ENCODE peak calls at places on chromosomes 4 and X, in ten cellular contexts. E is kidney, B is pancreas, Q is NCI-H2081 treated with DMSO at 0.1 percent for 48 hours, H is pons, D is AG10803, K is right lobe of liver, C is NCI-H1417, G is SW 1271, W is ELF-1. A is an unnamed sample.

GRCh38 chr4:68416591-68416990 is 30.7 kb upstream of the TMPRSS11E start:
- DNase-seq in E (no peak), B (no peak), Q (no peak), H (no peak), D (no peak), K (no peak), C (no peak), G (no peak), W (no peak), A (no peak)

GRCh38 chrX:150899191-150899757 is 806 bp upstream of the CD99L2 start:
- DNase-seq in E (peak), B (peak), Q (no peak), H (peak), D (peak), K (peak), C (peak), G (no peak), W (peak), A (peak)

GRCh38 chrX:634306-634958 is 3.8 kb downstream of the SHOX start:
- DNase-seq in E (no peak), B (no peak), Q (no peak), H (no peak), D (no peak), K (no peak), C (no peak), G (no peak), W (peak), A (peak)

GRCh38 chr4:137819964-137820383 is 287.7 kb upstream of the PCDH18 start:
- DNase-seq in E (no peak), B (peak), Q (no peak), H (no peak), D (peak), K (no peak), C (peak), G (no peak), W (peak), A (peak)

GRCh38 chrX:868248-868647 is 237.7 kb downstream of the SHOX start:
- DNase-seq in E (no peak), B (no peak), Q (no peak), H (no peak), D (no peak), K (no peak), C (no peak), G (no peak), W (no peak), A (no peak)

GRCh38 chr4:74117024-74117534 is 18.1 kb upstream of the CXCL2 start:
- DNase-seq in E (no peak), B (peak), Q (no peak), H (peak), D (peak), K (peak), C (no peak), G (peak), W (peak), A (peak)

GRCh38 chr4:29704059-29704458 is 1016.1 kb upstream of the PCDH7 start:
- DNase-seq in E (no peak), B (no peak), Q (no peak), H (no peak), D (no peak), K (no peak), C (no peak), G (no peak), W (no peak), A (no peak)

GRCh38 chrX:40108084-40108958 is 10.6 kb upstream of the BCOR start:
- DNase-seq in E (peak), B (peak), Q (peak), H (no peak), D (peak), K (peak), C (no peak), G (no peak), W (peak), A (peak)

GRCh38 chr4:62912531-62912930 is 1496.7 kb downstream of the TECRL start:
- DNase-seq in E (no peak), B (no peak), Q (no peak), H (no peak), D (no peak), K (no peak), C (no peak), G (no peak), W (no peak), A (no peak)

GRCh38 chr4:103171006-103171405 is 27.1 kb downstream of the CENPE start:
- DNase-seq in E (no peak), B (no peak), Q (no peak), H (no peak), D (peak), K (no peak), C (no peak), G (no peak), W (no peak), A (peak)

A was measured in cardiac fibroblast.